ENCODE peak calls at places on chromosomes 5 and 9, in eight cellular contexts. I is left ventricle myocardium superior, R is NCI-H1092 treated with DMSO at 0.1 percent for 48 hours, O is globus pallidus, B is non-pigmented ciliary epithelial cell, J is esophagus squamous epithelium, G is mammary epithelial cell, X is activated T-cell treated with anti-CD3 and anti-CD28 coated beads for 48 hours. K is an unnamed sample.
A peak's percentile ranks its signal among the peaks of the same experiment; 100 is the strongest.

GRCh38 chr9:34559616-34560546 is 29.6 kb downstream of the CNTFR start:
- DNase-seq in I (peak; percentile 59), R (no peak), O (no peak), B (no peak), J (no peak), G (peak; percentile 48), X (no peak), K (no peak)

GRCh38 chr5:43073597-43074546 is 33.8 kb upstream of the ANXA2R start:
- DNase-seq in I (no peak), R (peak; percentile 31), O (no peak), B (no peak), J (no peak), G (peak; percentile 21), X (peak; percentile 26), K (no peak)

GRCh38 chr5:36790847-36791246 is 85.7 kb upstream of the NIPBL start:
- DNase-seq in I (no peak), R (no peak), O (no peak), B (no peak), J (no peak), G (peak; percentile 61), X (no peak), K (no peak)

GRCh38 chr9:125652771-125653170 is 54.2 kb downstream of the MAPKAP1 start:
- DNase-seq in I (no peak), R (no peak), O (no peak), B (no peak), J (no peak), G (no peak), X (no peak), K (no peak)

GRCh38 chr9:132942541-132943182 is 1.8 kb downstream of the TSC1 start:
- DNase-seq in I (no peak), R (no peak), O (no peak), B (no peak), J (no peak), G (peak; percentile 16), X (no peak), K (no peak)

GRCh38 chr9:98256632-98257218 is 1.3 kb upstream of the TBC1D2 start:
- DNase-seq in I (no peak), R (peak; percentile 29), O (peak; percentile 12), B (no peak), J (no peak), G (no peak), X (no peak), K (no peak)

GRCh38 chr5:111635151-111635945 is 121.6 kb downstream of the NREP start:
- DNase-seq in I (peak; percentile 32), R (peak; percentile 76), O (peak; percentile 1), B (no peak), J (no peak), G (no peak), X (no peak), K (no peak)

GRCh38 chr5:151094054-151094858 is 13.4 kb upstream of the TNIP1 start:
- DNase-seq in I (no peak), R (no peak), O (no peak), B (no peak), J (no peak), G (peak; percentile 82), X (peak; percentile 66), K (peak; percentile 79)

GRCh38 chr5:71836084-71836483 is 117.0 kb downstream of the CARTPT start:
- DNase-seq in I (no peak), R (no peak), O (no peak), B (no peak), J (no peak), G (no peak), X (no peak), K (no peak)

GRCh38 chr9:82604947-82605656 is 457.8 kb downstream of the RASEF start:
- DNase-seq in I (no peak), R (peak; percentile 28), O (peak; percentile 1), B (no peak), J (no peak), G (no peak), X (no peak), K (no peak)

GRCh38 chr5:172491481-172491880 is 37.2 kb upstream of the SH3PXD2B start:
- DNase-seq in I (no peak), R (no peak), O (no peak), B (no peak), J (no peak), G (no peak), X (no peak), K (no peak)

GRCh38 chr9:120892748-120893584 is 16.0 kb upstream of the PHF19 start:
- DNase-seq in I (no peak), R (peak; percentile 74), O (no peak), B (peak; percentile 79), J (no peak), G (peak; percentile 91), X (no peak), K (peak; percentile 79)

GRCh38 chr9:14942037-14942436 is 31.8 kb upstream of the FREM1 start:
- DNase-seq in I (no peak), R (no peak), O (no peak), B (no peak), J (no peak), G (no peak), X (no peak), K (no peak)

GRCh38 chr5:163612358-163613149 is 107.1 kb downstream of the MAT2B start:
- DNase-seq in I (no peak), R (no peak), O (no peak), B (no peak), J (no peak), G (no peak), X (no peak), K (no peak)

GRCh38 chr5:56838409-56839039 is 23.2 kb downstream of the MAP3K1 start:
- DNase-seq in I (no peak), R (peak; percentile 41), O (peak; percentile 78), B (no peak), J (no peak), G (peak; percentile 58), X (no peak), K (peak; percentile 20)

GRCh38 chr9:34744295-34745221 is 34.6 kb upstream of the CCL21 start:
- DNase-seq in I (peak; percentile 40), R (no peak), O (no peak), B (peak; percentile 11), J (no peak), G (peak; percentile 98), X (no peak), K (no peak)

GRCh38 chr9:70587143-70587710 is 172.8 kb upstream of the KLF9 start:
- DNase-seq in I (no peak), R (peak; percentile 5), O (no peak), B (no peak), J (no peak), G (no peak), X (no peak), K (no peak)

K was measured in GM06990.